ENCODE peak calls at places on chromosomes 11 and 22, in six cellular contexts. L, I, V, R, E and Q are unnamed samples.

GRCh38 chr11:47797633-47798032 is 30.5 kb upstream of the FNBP4 start:
- DNase-seq in L (no peak), I (no peak), V (peak; percentile 17), R (no peak), E (peak; percentile 24), Q (no peak)

GRCh38 chr11:66268953-66269906 is 791 bp downstream of the RAB1B start:
- DNase-seq in L (no peak), I (no peak), V (no peak), R (no peak), E (no peak), Q (no peak)

GRCh38 chr22:24703101-24703500 is 71.4 kb downstream of the PIWIL3 start:
- DNase-seq in L (peak; percentile 69), I (peak; percentile 38), V (no peak), R (no peak), E (peak; percentile 27), Q (no peak)

GRCh38 chr11:123300874-123301695 is 106.0 kb upstream of the CLMP start:
- DNase-seq in L (no peak), I (no peak), V (peak; percentile 48), R (no peak), E (peak; percentile 42), Q (no peak)

GRCh38 chr11:134332189-134332631 is 422 bp downstream of the GLB1L2 start:
- DNase-seq in L (no peak), I (peak; percentile 53), V (no peak), R (no peak), E (no peak), Q (no peak)

GRCh38 chr11:679271-680207 is 15.5 kb downstream of the DEAF1 start:
- DNase-seq in L (no peak), I (no peak), V (no peak), R (no peak), E (no peak), Q (no peak)

GRCh38 chr11:57318178-57318577 is 6.6 kb downstream of the TNKS1BP1 start:
- DNase-seq in L (no peak), I (no peak), V (no peak), R (no peak), E (no peak), Q (peak; percentile 59)

GRCh38 chr11:65928667-65929066 is 9.4 kb downstream of the DRAP1 start:
- DNase-seq in L (no peak), I (no peak), V (no peak), R (no peak), E (no peak), Q (no peak)

GRCh38 chr11:118884613-118885274 is 1.1 kb downstream of the CXCR5 start:
- DNase-seq in L (no peak), I (no peak), V (no peak), R (no peak), E (no peak), Q (no peak)

GRCh38 chr11:75562836-75563484 is 907 bp downstream of the SERPINH1 start:
- DNase-seq in L (peak; percentile 78), I (peak; percentile 28), V (no peak), R (no peak), E (no peak), Q (no peak)

GRCh38 chr11:112364962-112365481 is 104.4 kb upstream of the PLET1 start:
- DNase-seq in L (no peak), I (peak; percentile 35), V (peak; percentile 27), R (no peak), E (peak; percentile 98), Q (no peak)

DNA sequence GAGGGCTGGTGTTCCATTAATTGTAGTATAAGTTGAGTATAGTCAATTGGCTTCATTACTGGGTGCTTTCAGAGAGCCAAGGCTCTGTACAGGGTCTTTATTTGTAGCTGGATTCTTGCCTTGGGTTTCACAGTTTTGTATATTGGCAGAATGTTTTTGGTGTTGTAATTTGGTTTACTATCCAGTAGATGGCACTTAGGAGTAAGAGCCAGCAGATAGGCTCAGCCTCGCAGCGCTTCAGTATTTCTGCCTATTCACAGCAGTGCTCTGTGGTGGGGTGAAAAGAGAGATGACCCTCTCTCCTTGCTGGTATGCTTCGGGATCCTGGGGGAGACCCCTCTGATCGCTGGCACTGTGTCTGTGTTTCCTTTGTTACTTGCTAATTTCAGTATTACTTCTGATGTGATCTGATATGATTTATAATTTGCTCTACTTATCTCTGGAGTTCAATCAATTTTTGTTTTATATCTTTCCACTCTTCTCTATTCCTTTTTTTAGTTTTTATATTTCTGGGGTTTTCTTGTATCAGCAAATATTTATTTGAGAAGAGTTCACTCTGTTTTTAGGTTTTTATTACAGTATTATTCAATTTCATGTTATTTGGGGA is 52.2 kb downstream of the ANO5 start:
- DNase-seq in L (peak; percentile 26), I (peak; percentile 10), V (peak; percentile 28), R (peak; percentile 44), E (peak; percentile 1), Q (no peak)
- TF ChIP-seq CTCF in L (peak; percentile 65), I (peak; percentile 55), V (peak; percentile 84), R (peak; percentile 63), E (peak; percentile 67), Q (peak; percentile 81)

GRCh38 chr11:94885581-94885980 is 87.8 kb downstream of the CWC15 start:
- DNase-seq in L (no peak), I (no peak), V (no peak), R (no peak), E (no peak), Q (no peak)
- TF ChIP-seq CTCF in L (no peak), I (no peak), V (no peak), R (no peak), E (no peak), Q (no peak)

GRCh38 chr11:94032066-94032465 is 10.9 kb downstream of the HEPHL1 start:
- DNase-seq in L (no peak), I (no peak), V (no peak), R (no peak), E (no peak), Q (no peak)

GRCh38 chr11:94031625-94032024 is 10.5 kb downstream of the HEPHL1 start:
- DNase-seq in L (no peak), I (no peak), V (no peak), R (no peak), E (no peak), Q (no peak)

GRCh38 chr11:94032725-94033124 is 11.6 kb downstream of the HEPHL1 start:
- DNase-seq in L (no peak), I (no peak), V (no peak), R (no peak), E (no peak), Q (no peak)

GRCh38 chr11:94034207-94034606 is 13.1 kb downstream of the HEPHL1 start:
- DNase-seq in L (no peak), I (no peak), V (no peak), R (no peak), E (no peak), Q (no peak)

DNA sequence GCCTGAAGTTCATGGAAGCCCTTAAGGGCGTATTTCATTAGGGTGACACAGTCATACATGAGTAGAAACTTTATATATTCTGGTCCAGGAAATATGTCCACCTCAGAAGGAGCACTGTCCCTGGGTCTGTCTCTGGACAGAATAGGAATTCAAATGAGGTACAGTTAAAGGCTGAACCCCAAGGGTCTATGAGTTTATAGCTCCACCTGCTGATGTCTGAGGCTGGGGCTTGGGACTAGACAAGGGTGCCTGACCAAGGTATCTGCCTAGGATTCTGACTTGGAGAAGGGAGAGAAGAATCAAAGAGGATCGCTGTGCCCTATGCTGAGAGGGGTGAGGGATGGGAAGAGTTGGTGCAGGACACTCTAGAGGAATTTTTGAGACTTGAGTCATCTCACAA is 14.9 kb downstream of the HEPHL1 start:
- DNase-seq in L (no peak), I (no peak), V (no peak), R (no peak), E (no peak), Q (no peak)
- TF ChIP-seq CTCF in L (no peak), I (no peak), V (no peak), R (no peak), E (no peak), Q (no peak)

GRCh38 chr11:44179173-44179572 is 83.7 kb downstream of the EXT2 start:
- DNase-seq in L (no peak), I (no peak), V (no peak), R (no peak), E (no peak), Q (no peak)

GRCh38 chr11:44176541-44177213 is 81.2 kb downstream of the EXT2 start:
- DNase-seq in L (no peak), I (no peak), V (no peak), R (no peak), E (no peak), Q (no peak)

GRCh38 chr11:44180107-44180506 is 84.6 kb downstream of the EXT2 start:
- DNase-seq in L (no peak), I (no peak), V (no peak), R (no peak), E (no peak), Q (no peak)

GRCh38 chr11:44177905-44178304 is 82.4 kb downstream of the EXT2 start:
- DNase-seq in L (no peak), I (no peak), V (no peak), R (no peak), E (no peak), Q (no peak)

DNA sequence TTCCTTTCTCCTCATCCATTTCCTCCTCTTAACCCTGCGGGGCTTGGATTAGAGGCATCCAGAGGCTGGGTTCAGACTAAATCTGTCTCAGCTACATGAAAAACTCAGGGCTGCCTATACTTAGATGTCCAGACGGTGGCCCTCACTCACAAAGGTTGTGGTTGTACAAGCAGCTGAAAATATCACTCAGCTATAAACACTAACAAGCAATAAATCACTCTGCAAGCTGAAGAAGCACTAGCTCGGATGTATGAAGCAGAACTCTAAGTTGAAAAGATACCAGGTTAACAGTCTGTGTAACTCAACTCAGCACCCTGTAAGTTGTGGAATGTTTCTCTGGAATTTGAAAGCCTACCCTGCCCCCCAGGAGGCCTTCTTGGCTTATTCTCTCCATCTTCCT is 82.9 kb downstream of the EXT2 start:
- DNase-seq in L (no peak), I (no peak), V (no peak), R (no peak), E (peak; percentile 23), Q (no peak)
- TF ChIP-seq CTCF in L (peak; percentile 35), I (no peak), V (no peak), R (no peak), E (peak; percentile 32), Q (peak; percentile 53)

GRCh38 chr22:49550766-49551362 is 276.8 kb downstream of the BRD1 start:
- DNase-seq in L (no peak), I (no peak), V (no peak), R (peak; percentile 10), E (no peak), Q (no peak)
- TF ChIP-seq CTCF in L (no peak), I (no peak), V (no peak), R (no peak), E (no peak), Q (no peak)

GRCh38 chr22:23649071-23649501 is 17.0 kb upstream of the DRICH1 start:
- DNase-seq in L (no peak), I (no peak), V (no peak), R (peak; percentile 33), E (no peak), Q (peak; percentile 79)
- TF ChIP-seq CTCF in L (no peak), I (no peak), V (no peak), R (no peak), E (no peak), Q (no peak)